ENCODE peak calls at places on chromosomes 1 and 21, in eight cellular contexts. R is psoas muscle, N is gastroesophageal sphincter, Y is left lung, I is esophagus mucosa, U is Panc1, S is T-helper 17 cell, T is omental fat pad. C is an unnamed sample.

GRCh38 chr1:224726783-224727182 is 110.7 kb downstream of the CNIH3 start:
- ATAC-seq in T (peak; percentile 72), N (peak; percentile 67), I (peak; percentile 51), U (no peak), Y (peak; percentile 75), S (no peak), R (no peak), C (peak; percentile 78)

GRCh38 chr1:47192458-47193384 is 2.9 kb upstream of the PDZK1IP1 start:
- ATAC-seq in N (peak; percentile 18), Y (peak; percentile 54), R (peak; percentile 37), S (peak; percentile 78), I (no peak), U (peak; percentile 79), T (peak; percentile 11), C (peak; percentile 85)

GRCh38 chr1:185238447-185238846 is 78.6 kb downstream of the IVNS1ABP start:
- ATAC-seq in Y (peak; percentile 41), S (peak; percentile 67), U (no peak), T (no peak), I (no peak), R (no peak), N (no peak), C (peak; percentile 72)

GRCh38 chr1:80363689-80364475 is 1357.4 kb upstream of the ADGRL4 start:
- ATAC-seq in T (no peak), I (no peak), Y (no peak), N (no peak), S (no peak), R (no peak), U (no peak), C (no peak)

GRCh38 chr1:216627252-216627651 is 96.0 kb downstream of the ESRRG start:
- ATAC-seq in T (no peak), N (no peak), Y (no peak), S (no peak), I (no peak), U (no peak), R (no peak), C (peak; percentile 84)

GRCh38 chr1:107877092-107877491 is 87.9 kb downstream of the VAV3 start:
- ATAC-seq in I (peak; percentile 75), N (peak; percentile 71), Y (peak; percentile 85), T (peak; percentile 64), R (no peak), U (no peak), S (no peak), C (no peak)

GRCh38 chr21:45902292-45902995 is 79.1 kb upstream of the COL6A1 start:
- ATAC-seq in R (no peak), I (no peak), U (no peak), S (no peak), T (no peak), N (no peak), Y (no peak), C (no peak)

GRCh38 chr1:153174624-153175023 is 23.9 kb upstream of the SPRR2G start:
- ATAC-seq in I (peak; percentile 78), Y (no peak), R (no peak), S (no peak), N (no peak), U (no peak), T (no peak), C (no peak)

GRCh38 chr21:44462834-44463200 is 7.5 kb downstream of the LRRC3 start:
- ATAC-seq in I (no peak), N (no peak), U (no peak), T (no peak), S (no peak), Y (no peak), R (no peak), C (no peak)

GRCh38 chr1:54681396-54681795 is 34.3 kb upstream of the TTC4 start:
- ATAC-seq in T (no peak), I (no peak), Y (no peak), N (no peak), R (no peak), U (no peak), S (peak; percentile 46), C (peak; percentile 56)

GRCh38 chr1:83775977-83776603 is 222.8 kb downstream of the TTLL7 start:
- ATAC-seq in U (no peak), N (no peak), T (no peak), I (no peak), S (no peak), Y (no peak), R (no peak), C (no peak)

GRCh38 chr1:39632491-39633417 is 6.7 kb downstream of the HEYL start:
- ATAC-seq in U (peak; percentile 36), I (peak; percentile 34), Y (peak; percentile 92), R (peak; percentile 82), T (peak; percentile 76), S (no peak), N (peak; percentile 88), C (no peak)

GRCh38 chr1:225977937-225978748 is 21.0 kb downstream of the SDE2 start:
- ATAC-seq in I (peak; percentile 43), R (no peak), T (no peak), Y (no peak), S (no peak), U (no peak), N (no peak), C (no peak)

GRCh38 chr21:31130821-31131220 is 92.5 kb upstream of the KRTAP19-8 start:
- ATAC-seq in U (no peak), T (no peak), I (no peak), S (no peak), R (no peak), Y (no peak), N (no peak), C (no peak)

GRCh38 chr1:56444960-56445646 is 134.3 kb downstream of the PLPP3 start:
- ATAC-seq in R (no peak), U (no peak), Y (no peak), T (no peak), N (no peak), S (no peak), I (no peak), C (no peak)

GRCh38 chr1:43711524-43712386 is 4.4 kb downstream of the ST3GAL3 start:
- ATAC-seq in S (no peak), I (peak; percentile 41), R (no peak), U (no peak), Y (peak; percentile 18), N (no peak), T (peak; percentile 31), C (peak; percentile 38)

GRCh38 chr21:45333583-45334121 is 46.0 kb upstream of the POFUT2 start:
- ATAC-seq in T (no peak), Y (no peak), S (no peak), I (no peak), R (no peak), N (no peak), U (no peak), C (no peak)

GRCh38 chr1:52739699-52740467 is 13.6 kb downstream of the ZYG11B start:
- ATAC-seq in Y (peak; percentile 60), U (no peak), R (peak; percentile 60), T (no peak), N (no peak), S (no peak), I (no peak), C (no peak)

C was measured in SK-N-SH treated with all-trans-retinoic acid at 6 μM for 48 hours.